ENCODE peak calls at places on chromosomes 6 and 20, in four cellular contexts. One of them, this sample, is unnamed.

GRCh38 chr6:15351631-15352030 is 105.8 kb downstream of the JARID2 start:
- DNase-seq in neuronal stem cell: no peak
- DNase-seq in left colon: no peak
- DNase-seq in GOT3: no peak
- DNase-seq in this sample: no peak

GRCh38 chr6:158647501-158647900 is 2.4 kb upstream of the SYTL3 start:
- DNase-seq in GOT3: no peak
- DNase-seq in left colon: no peak
- DNase-seq in neuronal stem cell: no peak
- DNase-seq in this sample: no peak

GRCh38 chr6:147615659-147616456 is 107.4 kb downstream of the SAMD5 start:
- DNase-seq in neuronal stem cell: no peak
- DNase-seq in left colon: no peak
- DNase-seq in GOT3: no peak
- DNase-seq in this sample: no peak

GRCh38 chr6:155787168-155787567 is 331.5 kb upstream of the NOX3 start:
- DNase-seq in GOT3: no peak
- DNase-seq in left colon: peak
- DNase-seq in neuronal stem cell: no peak
- DNase-seq in this sample: no peak

GRCh38 chr20:53224851-53225250 is 252.7 kb downstream of the TSHZ2 start:
- DNase-seq in left colon: no peak
- DNase-seq in neuronal stem cell: no peak
- DNase-seq in GOT3: no peak
- DNase-seq in this sample: no peak

GRCh38 chr20:34547844-34548613 is 10.5 kb upstream of the MAP1LC3A start:
- DNase-seq in GOT3: no peak
- DNase-seq in left colon: no peak
- DNase-seq in neuronal stem cell: no peak
- DNase-seq in this sample: no peak

GRCh38 chr6:39251406-39251805 is 22.1 kb upstream of the KCNK5 start:
- DNase-seq in neuronal stem cell: no peak
- DNase-seq in left colon: no peak
- DNase-seq in GOT3: no peak
- DNase-seq in this sample: peak

GRCh38 chr6:35596448-35597442 is 84.0 kb upstream of the TULP1 start:
- DNase-seq in GOT3: no peak
- DNase-seq in left colon: no peak
- DNase-seq in neuronal stem cell: no peak
- DNase-seq in this sample: no peak

GRCh38 chr6:4997862-4998261 is 6.0 kb downstream of the RPP40 start:
- DNase-seq in neuronal stem cell: no peak
- DNase-seq in left colon: no peak
- DNase-seq in GOT3: no peak
- DNase-seq in this sample: no peak

GRCh38 chr6:140376209-140376608 is 1001.8 kb upstream of the CITED2 start:
- DNase-seq in left colon: no peak
- DNase-seq in neuronal stem cell: no peak
- DNase-seq in GOT3: no peak
- DNase-seq in this sample: no peak

GRCh38 chr6:88919032-88919431 is 44.4 kb downstream of the RNGTT start:
- DNase-seq in neuronal stem cell: no peak
- DNase-seq in left colon: no peak
- DNase-seq in GOT3: no peak
- DNase-seq in this sample: no peak

GRCh38 chr6:146177785-146178184 is 148.9 kb downstream of the GRM1 start:
- DNase-seq in GOT3: no peak
- DNase-seq in left colon: no peak
- DNase-seq in neuronal stem cell: no peak
- DNase-seq in this sample: no peak

GRCh38 chr20:57996936-57997629 is 231.4 kb downstream of the ANKRD60 start:
- DNase-seq in neuronal stem cell: no peak
- DNase-seq in left colon: no peak
- DNase-seq in GOT3: no peak
- DNase-seq in this sample: no peak

GRCh38 chr6:157152544-157152943 is 170.8 kb downstream of the TMEM242 start:
- DNase-seq in neuronal stem cell: no peak
- DNase-seq in GOT3: no peak
- DNase-seq in left colon: no peak
- DNase-seq in this sample: no peak

This sample was measured in mucosa of gallbladder.